ENCODE peak calls at places on chromosomes 1 and 21, in seven cellular contexts. One of them, this sample, is unnamed. For H3K4me1, the result is how much of the 10 kb centered on the place peaks cover.

GRCh38 chr21:14675774-14676530 is 129.8 kb upstream of the SAMSN1 start:
- DNase-seq in mucosa of descending colon: no peak
- DNase-seq in adrenal gland: no peak
- DNase-seq in colonic mucosa: peak
- DNase-seq in fibroblast of lung: no peak
- DNase-seq in mammary epithelial cell: no peak
- DNase-seq in cardiac muscle cell: no peak
- DNase-seq in this sample: no peak

GRCh38 chr1:48652334-48652733 is 124.4 kb downstream of the BEND5 start:
- DNase-seq in colonic mucosa: no peak
- DNase-seq in fibroblast of lung: no peak
- DNase-seq in adrenal gland: no peak
- DNase-seq in mammary epithelial cell: no peak
- DNase-seq in cardiac muscle cell: no peak
- DNase-seq in mucosa of descending colon: no peak
- DNase-seq in this sample: no peak

GRCh38 chr1:223403184-223403815 is 10.1 kb downstream of the CCDC185 start:
- DNase-seq in mucosa of descending colon: no peak
- DNase-seq in cardiac muscle cell: peak
- DNase-seq in adrenal gland: no peak
- DNase-seq in fibroblast of lung: peak
- DNase-seq in colonic mucosa: no peak
- DNase-seq in mammary epithelial cell: peak
- DNase-seq in this sample: no peak

GRCh38 chr1:56496861-56497772 is 82.2 kb downstream of the PLPP3 start:
- DNase-seq in fibroblast of lung: no peak
- DNase-seq in mammary epithelial cell: no peak
- DNase-seq in cardiac muscle cell: no peak
- DNase-seq in adrenal gland: no peak
- DNase-seq in colonic mucosa: no peak
- DNase-seq in mucosa of descending colon: no peak
- DNase-seq in this sample: no peak

GRCh38 chr1:32716312-32717126 is 13.9 kb upstream of the SYNC start:
- DNase-seq in adrenal gland: peak
- DNase-seq in mammary epithelial cell: peak
- DNase-seq in fibroblast of lung: no peak
- DNase-seq in cardiac muscle cell: peak
- DNase-seq in colonic mucosa: peak
- DNase-seq in mucosa of descending colon: peak
- DNase-seq in this sample: peak

GRCh38 chr1:5580926-5581325 is 411.3 kb downstream of the NPHP4 start:
- DNase-seq in adrenal gland: no peak
- DNase-seq in cardiac muscle cell: no peak
- DNase-seq in mammary epithelial cell: no peak
- DNase-seq in colonic mucosa: no peak
- DNase-seq in mucosa of descending colon: no peak
- DNase-seq in fibroblast of lung: no peak
- DNase-seq in this sample: no peak

GRCh38 chr1:230156536-230156935 is 89.5 kb downstream of the GALNT2 start:
- DNase-seq in adrenal gland: no peak
- DNase-seq in mucosa of descending colon: no peak
- DNase-seq in fibroblast of lung: no peak
- DNase-seq in cardiac muscle cell: no peak
- DNase-seq in mammary epithelial cell: no peak
- DNase-seq in colonic mucosa: no peak
- DNase-seq in this sample: no peak

GRCh38 chr1:85649591-85649990 is 58.6 kb downstream of the ZNHIT6 start:
- DNase-seq in mammary epithelial cell: no peak
- DNase-seq in colonic mucosa: no peak
- DNase-seq in cardiac muscle cell: no peak
- DNase-seq in adrenal gland: no peak
- DNase-seq in fibroblast of lung: no peak
- DNase-seq in mucosa of descending colon: no peak
- DNase-seq in this sample: no peak

GRCh38 chr1:13228343-13228781 is 2.4 kb upstream of the PRAMEF18 start:
- DNase-seq in mammary epithelial cell: no peak
- DNase-seq in fibroblast of lung: no peak
- DNase-seq in adrenal gland: peak
- DNase-seq in cardiac muscle cell: no peak
- DNase-seq in mucosa of descending colon: no peak
- DNase-seq in colonic mucosa: peak
- DNase-seq in this sample: no peak

GRCh38 chr1:20466231-20466630 is 19.8 kb downstream of the CAMK2N1 start:
- DNase-seq in cardiac muscle cell: no peak
- DNase-seq in colonic mucosa: no peak
- DNase-seq in adrenal gland: no peak
- DNase-seq in mucosa of descending colon: no peak
- DNase-seq in fibroblast of lung: no peak
- DNase-seq in mammary epithelial cell: no peak
- DNase-seq in this sample: peak

GRCh38 chr1:89516055-89516454 is 8.6 kb upstream of the LRRC8B start:
- DNase-seq in fibroblast of lung: peak
- DNase-seq in colonic mucosa: no peak
- DNase-seq in mucosa of descending colon: no peak
- DNase-seq in mammary epithelial cell: peak
- DNase-seq in adrenal gland: no peak
- DNase-seq in cardiac muscle cell: peak
- DNase-seq in this sample: peak

DNA sequence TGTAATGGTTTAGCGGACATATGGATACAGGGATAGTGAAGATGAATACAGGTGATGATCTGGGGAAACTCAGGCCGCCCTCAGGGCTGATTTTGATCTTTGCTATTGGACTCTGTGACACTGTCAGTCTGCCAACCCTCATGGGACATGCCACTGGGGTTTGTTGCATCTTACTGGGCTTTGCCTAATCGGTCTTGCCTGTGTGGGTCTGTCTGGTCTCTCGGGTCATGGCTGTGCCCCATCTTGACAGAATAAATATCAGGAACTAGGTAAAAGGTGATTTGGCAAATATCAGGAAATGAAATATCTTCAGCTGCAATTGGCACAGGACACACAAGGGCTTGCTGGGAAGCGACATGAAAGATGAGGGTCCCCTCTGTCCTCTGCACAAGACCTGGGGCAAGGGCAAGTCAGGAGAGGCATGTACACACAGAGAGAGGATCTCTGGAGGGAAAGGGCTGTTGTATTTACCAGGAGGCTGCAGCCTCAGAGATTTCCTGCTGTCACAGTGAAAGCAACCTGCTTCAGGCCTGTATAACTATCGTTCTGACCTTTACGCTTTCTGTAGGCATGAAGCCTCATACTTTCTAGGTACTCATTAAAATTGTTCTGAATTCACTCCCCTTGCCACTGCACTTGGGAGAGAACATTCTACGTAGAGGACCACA is 52.1 kb upstream of the GADD45A start:
- DNase-seq in cardiac muscle cell: no peak
- DNase-seq in mammary epithelial cell: no peak
- DNase-seq in colonic mucosa: peak
- DNase-seq in fibroblast of lung: no peak
- DNase-seq in adrenal gland: no peak
- DNase-seq in mucosa of descending colon: no peak
- DNase-seq in this sample: peak
- H3K4me3 ChIP-seq in cardiac muscle cell: no peak
- H3K4me3 ChIP-seq in mammary epithelial cell: no peak
- H3K4me3 ChIP-seq in colonic mucosa: no peak
- H3K4me3 ChIP-seq in fibroblast of lung: no peak
- H3K4me3 ChIP-seq in adrenal gland: no peak
- H3K4me3 ChIP-seq in mucosa of descending colon: no peak
- H3K4me3 ChIP-seq in this sample: no peak

GRCh38 chr1:154845174-154845573 is 24.9 kb downstream of the KCNN3 start:
- DNase-seq in mucosa of descending colon: no peak
- DNase-seq in colonic mucosa: no peak
- DNase-seq in adrenal gland: no peak
- DNase-seq in cardiac muscle cell: no peak
- DNase-seq in fibroblast of lung: no peak
- DNase-seq in mammary epithelial cell: no peak
- DNase-seq in this sample: no peak
- H3K4me1 ChIP-seq in mucosa of descending colon: under half
- H3K4me1 ChIP-seq in colonic mucosa: under half
- H3K4me1 ChIP-seq in adrenal gland: under half
- H3K4me1 ChIP-seq in cardiac muscle cell: under half
- H3K4me1 ChIP-seq in fibroblast of lung: under half
- H3K4me1 ChIP-seq in mammary epithelial cell: under half
- H3K4me1 ChIP-seq in this sample: under half

GRCh38 chr1:44608141-44608540 is 66.1 kb downstream of the TMEM53 start:
- DNase-seq in cardiac muscle cell: no peak
- DNase-seq in adrenal gland: no peak
- DNase-seq in colonic mucosa: no peak
- DNase-seq in mammary epithelial cell: no peak
- DNase-seq in mucosa of descending colon: no peak
- DNase-seq in fibroblast of lung: no peak
- DNase-seq in this sample: no peak
- TF ChIP-seq CTCF in cardiac muscle cell: peak
- TF ChIP-seq CTCF in adrenal gland: no peak
- TF ChIP-seq CTCF in colonic mucosa: no peak
- TF ChIP-seq CTCF in mammary epithelial cell: peak
- TF ChIP-seq CTCF in mucosa of descending colon: no peak
- TF ChIP-seq CTCF in fibroblast of lung: peak
- TF ChIP-seq CTCF in this sample: peak

GRCh38 chr1:98399219-98399618 is 262.3 kb upstream of the SNX7 start:
- DNase-seq in mammary epithelial cell: no peak
- DNase-seq in fibroblast of lung: no peak
- DNase-seq in cardiac muscle cell: no peak
- DNase-seq in mucosa of descending colon: no peak
- DNase-seq in colonic mucosa: no peak
- DNase-seq in adrenal gland: no peak
- DNase-seq in this sample: no peak
- H3K4me3 ChIP-seq in mammary epithelial cell: no peak
- H3K4me3 ChIP-seq in fibroblast of lung: no peak
- H3K4me3 ChIP-seq in cardiac muscle cell: no peak
- H3K4me3 ChIP-seq in mucosa of descending colon: no peak
- H3K4me3 ChIP-seq in colonic mucosa: no peak
- H3K4me3 ChIP-seq in adrenal gland: no peak
- H3K4me3 ChIP-seq in this sample: peak

GRCh38 chr1:93672477-93673158 is 9.0 kb downstream of the BCAR3 start:
- DNase-seq in colonic mucosa: peak
- DNase-seq in mammary epithelial cell: no peak
- DNase-seq in cardiac muscle cell: no peak
- DNase-seq in mucosa of descending colon: no peak
- DNase-seq in adrenal gland: no peak
- DNase-seq in fibroblast of lung: no peak
- DNase-seq in this sample: no peak

GRCh38 chr1:93670141-93670540 is 11.5 kb downstream of the BCAR3 start:
- DNase-seq in mammary epithelial cell: peak
- DNase-seq in cardiac muscle cell: peak
- DNase-seq in colonic mucosa: no peak
- DNase-seq in fibroblast of lung: peak
- DNase-seq in adrenal gland: peak
- DNase-seq in mucosa of descending colon: no peak
- DNase-seq in this sample: peak

GRCh38 chr1:93673159-93673657 is 8.4 kb downstream of the BCAR3 start:
- DNase-seq in colonic mucosa: no peak
- DNase-seq in mammary epithelial cell: no peak
- DNase-seq in adrenal gland: no peak
- DNase-seq in mucosa of descending colon: no peak
- DNase-seq in cardiac muscle cell: peak
- DNase-seq in fibroblast of lung: peak
- DNase-seq in this sample: no peak

GRCh38 chr1:93671090-93671743 is 10.4 kb downstream of the BCAR3 start:
- DNase-seq in colonic mucosa: no peak
- DNase-seq in adrenal gland: no peak
- DNase-seq in fibroblast of lung: no peak
- DNase-seq in mucosa of descending colon: no peak
- DNase-seq in cardiac muscle cell: no peak
- DNase-seq in mammary epithelial cell: no peak
- DNase-seq in this sample: no peak

GRCh38 chr1:93672069-93672468 is 9.6 kb downstream of the BCAR3 start:
- DNase-seq in mammary epithelial cell: peak
- DNase-seq in adrenal gland: peak
- DNase-seq in cardiac muscle cell: peak
- DNase-seq in fibroblast of lung: peak
- DNase-seq in colonic mucosa: peak
- DNase-seq in mucosa of descending colon: peak
- DNase-seq in this sample: no peak
- H3K4me1 ChIP-seq in mammary epithelial cell: half or more
- H3K4me1 ChIP-seq in adrenal gland: half or more
- H3K4me1 ChIP-seq in cardiac muscle cell: under half
- H3K4me1 ChIP-seq in fibroblast of lung: under half
- H3K4me1 ChIP-seq in colonic mucosa: under half
- H3K4me1 ChIP-seq in mucosa of descending colon: under half
- H3K4me1 ChIP-seq in this sample: half or more

DNA sequence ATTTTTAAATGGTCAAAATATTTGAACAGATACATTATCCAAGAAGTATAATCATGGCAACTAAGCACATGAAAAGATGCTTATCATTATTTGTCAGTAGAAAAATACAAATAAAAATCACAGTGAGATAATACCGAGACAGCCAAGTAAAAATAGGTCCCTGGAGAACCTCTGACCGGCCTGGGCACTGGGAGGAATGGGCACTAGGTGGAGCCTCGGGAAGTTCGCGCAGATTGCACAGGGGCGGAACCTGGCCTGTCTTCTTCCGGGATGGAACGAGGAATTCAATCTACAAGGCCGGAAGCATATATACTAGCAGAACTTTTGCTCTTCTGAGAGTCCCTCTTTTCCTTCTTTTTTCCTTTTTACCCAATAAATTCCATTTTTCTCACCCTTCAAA is 148.5 kb upstream of the CHRM3 start:
- DNase-seq in cardiac muscle cell: no peak
- DNase-seq in mammary epithelial cell: no peak
- DNase-seq in mucosa of descending colon: peak
- DNase-seq in fibroblast of lung: no peak
- DNase-seq in colonic mucosa: no peak
- DNase-seq in adrenal gland: no peak
- DNase-seq in this sample: no peak
- TF ChIP-seq CTCF in cardiac muscle cell: no peak
- TF ChIP-seq CTCF in mammary epithelial cell: no peak
- TF ChIP-seq CTCF in mucosa of descending colon: no peak
- TF ChIP-seq CTCF in fibroblast of lung: no peak
- TF ChIP-seq CTCF in colonic mucosa: no peak
- TF ChIP-seq CTCF in adrenal gland: no peak
- TF ChIP-seq CTCF in this sample: no peak

DNA sequence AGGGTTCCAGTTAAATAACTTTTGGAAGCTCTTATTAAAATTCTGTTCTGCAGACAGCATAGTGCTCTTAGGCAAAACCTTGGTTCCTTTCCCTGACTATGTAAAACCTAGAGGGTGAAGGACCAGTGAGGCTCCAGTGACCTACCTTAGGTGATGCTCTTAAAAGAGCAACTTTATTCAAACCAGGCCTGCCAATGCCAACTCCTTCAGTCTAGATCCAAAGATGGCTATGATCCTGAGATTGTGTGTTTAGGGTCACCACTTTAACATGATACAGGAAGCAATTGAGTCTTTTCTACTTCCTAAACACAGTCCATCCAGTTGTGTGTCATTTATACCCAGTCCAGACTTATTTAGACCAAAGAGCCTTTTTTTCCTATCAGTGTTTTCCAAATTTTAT is 10.8 kb downstream of the MCL1 start:
- DNase-seq in adrenal gland: no peak
- DNase-seq in cardiac muscle cell: no peak
- DNase-seq in colonic mucosa: no peak
- DNase-seq in mammary epithelial cell: no peak
- DNase-seq in mucosa of descending colon: no peak
- DNase-seq in fibroblast of lung: no peak
- DNase-seq in this sample: no peak
- H3K4me3 ChIP-seq in adrenal gland: no peak
- H3K4me3 ChIP-seq in cardiac muscle cell: no peak
- H3K4me3 ChIP-seq in colonic mucosa: no peak
- H3K4me3 ChIP-seq in mammary epithelial cell: no peak
- H3K4me3 ChIP-seq in mucosa of descending colon: no peak
- H3K4me3 ChIP-seq in fibroblast of lung: no peak
- H3K4me3 ChIP-seq in this sample: no peak

This sample was measured in osteoblast.